ENCODE peak calls at places on chromosome 22, in eight cellular contexts. U, V, E, I, C, O, H and W are unnamed samples. For H3K4me1, the result is how much of the 10 kb centered on the place peaks cover.

GRCh38 chr22:48563118-48563965 is 1264.3 kb downstream of the BRD1 start:
- DNase-seq in U (no peak), V (no peak), E (no peak), I (no peak), C (no peak), O (peak), H (no peak), W (no peak)

GRCh38 chr22:31233001-31233400 is 20.9 kb downstream of the LIMK2 start:
- DNase-seq in U (no peak), V (no peak), E (no peak), I (no peak), C (no peak), O (no peak), H (no peak), W (no peak)

GRCh38 chr22:22446527-22446926 is 62.0 kb downstream of the ZNF280B start:
- DNase-seq in U (no peak), V (no peak), E (peak), I (no peak), C (no peak), O (no peak), H (no peak), W (no peak)

GRCh38 chr22:22362939-22363338 is 118.4 kb downstream of the VPREB1 start:
- DNase-seq in U (no peak), V (no peak), E (no peak), I (no peak), C (no peak), O (no peak), H (no peak), W (no peak)

GRCh38 chr22:44580756-44581435 is 82.9 kb upstream of the RTL6 start:
- DNase-seq in U (no peak), V (no peak), E (no peak), I (no peak), C (no peak), O (peak), H (no peak), W (no peak)

GRCh38 chr22:42443240-42444059 is 11.2 kb upstream of the NFAM1 start:
- DNase-seq in U (no peak), V (no peak), E (peak), I (no peak), C (no peak), O (no peak), H (no peak), W (no peak)

GRCh38 chr22:21013742-21014201 is 1.2 kb upstream of the P2RX6 start:
- DNase-seq in U (no peak), V (no peak), E (no peak), I (no peak), C (no peak), O (no peak), H (no peak), W (no peak)

GRCh38 chr22:29079218-29079901 is 6.5 kb downstream of the KREMEN1 start:
- DNase-seq in U (no peak), V (no peak), E (no peak), I (peak), C (no peak), O (no peak), H (no peak), W (no peak)

GRCh38 chr22:48974443-48975251 is 853.0 kb downstream of the BRD1 start:
- DNase-seq in U (no peak), V (no peak), E (no peak), I (no peak), C (no peak), O (no peak), H (no peak), W (peak)

GRCh38 chr22:48750826-48751440 is 1076.7 kb downstream of the BRD1 start:
- DNase-seq in U (no peak), V (no peak), E (no peak), I (no peak), C (no peak), O (no peak), H (no peak), W (no peak)

GRCh38 chr22:47163876-47164513 is 401.5 kb downstream of the TBC1D22A start:
- DNase-seq in U (no peak), V (no peak), E (no peak), I (no peak), C (no peak), O (peak), H (no peak), W (no peak)

GRCh38 chr22:46663436-46664100 is 43.4 kb downstream of the GRAMD4 start:
- DNase-seq in U (no peak), V (no peak), E (no peak), I (no peak), C (no peak), O (no peak), H (no peak), W (no peak)

GRCh38 chr22:16801571-16801970 is 23.6 kb downstream of the XKR3 start:
- DNase-seq in U (no peak), V (no peak), E (no peak), I (no peak), C (no peak), O (no peak), H (no peak), W (no peak)

GRCh38 chr22:44284711-44285110 is 28.0 kb downstream of the SHISAL1 start:
- DNase-seq in U (no peak), V (no peak), E (no peak), I (no peak), C (no peak), O (no peak), H (no peak), W (no peak)

GRCh38 chr22:17501679-17502285 is 61.5 kb upstream of the SLC25A18 start:
- DNase-seq in U (peak), V (peak), E (peak), I (peak), C (no peak), O (no peak), H (peak), W (peak)

GRCh38 chr22:29813563-29813962 is 24.5 kb downstream of the ASCC2 start:
- DNase-seq in U (no peak), V (no peak), E (no peak), I (peak), C (no peak), O (no peak), H (peak), W (no peak)

GRCh38 chr22:46055176-46055850 is 78.4 kb upstream of the WNT7B start:
- DNase-seq in U (no peak), V (peak), E (no peak), I (peak), C (peak), O (peak), H (no peak), W (no peak)

GRCh38 chr22:44118645-44119315 is 61.9 kb upstream of the PARVG start:
- DNase-seq in U (no peak), V (no peak), E (no peak), I (no peak), C (no peak), O (peak), H (no peak), W (no peak)

DNA sequence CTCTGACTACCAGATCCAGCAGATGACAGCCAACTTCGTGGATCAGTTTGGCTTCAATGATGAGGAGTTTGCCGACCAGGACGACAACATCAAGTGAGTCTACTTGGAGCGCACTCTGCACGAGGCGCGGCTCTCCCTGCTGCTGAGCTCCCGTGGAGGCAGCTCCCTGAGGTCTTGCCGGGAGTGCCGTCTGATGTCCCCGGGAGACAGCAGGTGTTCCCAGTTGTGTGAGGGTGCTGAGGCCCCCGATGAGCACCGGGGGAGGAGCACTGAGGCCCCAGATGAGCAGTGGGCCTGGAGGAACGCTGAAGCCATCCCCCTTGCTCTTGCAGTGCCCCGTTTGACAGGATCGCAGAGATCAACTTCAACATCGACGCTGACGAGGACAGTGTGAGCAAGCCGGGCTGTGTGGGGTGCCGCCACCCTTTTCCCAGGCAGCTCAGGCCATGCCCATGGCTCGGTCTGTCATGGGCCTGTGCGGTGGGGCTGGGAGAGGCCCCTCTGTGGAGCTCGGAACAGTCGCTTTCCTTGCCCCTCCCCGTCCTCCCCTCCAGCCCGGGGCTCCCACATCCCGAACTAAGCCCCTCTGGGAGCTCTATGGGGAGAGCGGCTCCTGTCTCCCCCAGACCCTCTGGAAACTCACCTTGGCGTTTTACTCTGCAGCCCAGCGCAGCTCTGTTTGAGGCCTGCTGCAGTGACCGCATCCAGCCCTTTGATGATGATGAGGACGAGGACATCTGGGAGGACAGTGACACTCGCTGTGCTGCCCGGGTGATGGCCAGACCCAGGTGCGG is 37.1 kb downstream of the SBF1 start:
- DNase-seq in U (no peak), V (no peak), E (no peak), I (no peak), C (peak), O (peak), H (no peak), W (no peak)
- H3K27ac ChIP-seq in U (no peak), V (no peak), E (no peak), I (no peak), C (no peak), O (no peak), H (no peak), W (no peak)

GRCh38 chr22:37240240-37240940 is 3.7 kb downstream of the RAC2 start:
- DNase-seq in U (no peak), V (no peak), E (no peak), I (no peak), C (no peak), O (peak), H (no peak), W (no peak)
- H3K4me1 ChIP-seq in U (under half), V (under half), E (under half), I (under half), C (under half), O (under half), H (under half), W (under half)

GRCh38 chr22:34623580-34623979 is 442.4 kb upstream of the ISX start:
- DNase-seq in U (no peak), V (no peak), E (no peak), I (no peak), C (no peak), O (no peak), H (no peak), W (no peak)
- H3K27ac ChIP-seq in U (no peak), V (no peak), E (no peak), I (no peak), C (no peak), O (no peak), H (no peak), W (no peak)

GRCh38 chr22:40183029-40183581 is 5.4 kb downstream of the TNRC6B start:
- DNase-seq in U (peak), V (peak), E (peak), I (peak), C (no peak), O (no peak), H (peak), W (peak)
- H3K4me1 ChIP-seq in U (under half), V (half or more), E (under half), I (under half), C (half or more), O (half or more), H (under half), W (under half)

DNA sequence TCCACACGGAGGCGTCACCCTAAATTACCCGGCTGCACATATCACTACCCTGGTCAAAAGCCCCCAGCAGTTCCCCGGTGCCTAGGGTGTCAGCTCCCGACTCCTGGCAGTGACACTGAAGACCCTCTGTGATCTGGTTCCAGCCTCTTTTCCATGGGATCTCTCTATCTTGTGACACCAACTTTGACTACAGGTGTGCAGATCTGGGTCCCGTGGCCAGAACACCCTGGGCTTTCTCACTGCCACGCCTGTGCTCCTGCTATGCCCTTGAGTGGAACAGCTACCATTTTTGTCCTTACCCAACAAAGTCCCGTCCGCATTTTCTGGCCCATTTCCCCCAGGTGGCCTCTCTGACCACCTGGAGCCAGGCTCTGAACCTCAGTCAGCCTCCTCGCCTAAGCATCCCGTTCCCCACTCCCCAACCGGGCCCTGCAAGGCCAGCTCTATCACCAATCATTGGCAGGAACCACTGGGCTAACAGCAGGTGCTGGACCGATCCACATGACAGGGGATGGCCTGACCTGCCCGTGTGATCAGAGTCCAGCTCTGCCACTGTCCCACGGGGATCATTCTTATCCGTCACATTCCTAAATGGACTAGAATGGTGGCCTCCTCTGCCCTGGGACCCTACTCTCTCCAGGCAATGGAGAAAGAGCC is 20.7 kb upstream of the CBX7 start:
- DNase-seq in U (no peak), V (no peak), E (no peak), I (no peak), C (no peak), O (no peak), H (no peak), W (no peak)
- H3K27ac ChIP-seq in U (peak), V (peak), E (no peak), I (no peak), C (peak), O (peak), H (peak), W (no peak)

DNA sequence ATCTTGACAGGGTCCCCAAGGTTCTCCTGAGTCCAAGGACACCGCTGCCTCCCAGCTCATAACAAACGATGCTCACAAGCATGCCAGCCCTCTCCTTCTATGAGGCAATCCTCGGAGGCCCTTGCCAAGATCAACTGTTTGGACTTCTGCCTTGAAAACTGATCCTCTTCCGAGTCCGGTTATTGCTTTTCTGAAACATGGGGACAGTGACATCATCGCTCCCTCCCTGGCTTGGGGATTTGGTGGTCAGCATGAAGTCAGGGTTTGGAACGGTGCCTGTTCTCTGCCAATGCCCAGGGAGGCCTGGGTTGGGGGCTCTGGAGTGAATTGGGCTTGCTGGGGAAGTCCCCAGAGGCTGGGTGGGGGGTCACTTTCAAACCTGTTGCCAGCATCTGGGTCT is 149.3 kb downstream of the FBXO7 start:
- DNase-seq in U (peak), V (no peak), E (peak), I (no peak), C (peak), O (no peak), H (peak), W (no peak)
- H3K4me1 ChIP-seq in U (under half), V (under half), E (under half), I (under half), C (under half), O (half or more), H (under half), W (under half)

GRCh38 chr22:40967120-40967760 is 16.1 kb downstream of the RBX1 start:
- DNase-seq in U (no peak), V (no peak), E (no peak), I (no peak), C (no peak), O (peak), H (no peak), W (no peak)

GRCh38 chr22:40960137-40960536 is 9.0 kb downstream of the RBX1 start:
- DNase-seq in U (no peak), V (no peak), E (no peak), I (no peak), C (no peak), O (no peak), H (no peak), W (no peak)

GRCh38 chr22:40966683-40967082 is 15.5 kb downstream of the RBX1 start:
- DNase-seq in U (no peak), V (no peak), E (no peak), I (no peak), C (no peak), O (peak), H (no peak), W (no peak)

GRCh38 chr22:40965936-40966557 is 14.9 kb downstream of the RBX1 start:
- DNase-seq in U (no peak), V (no peak), E (no peak), I (peak), C (no peak), O (peak), H (no peak), W (no peak)
- H3K27ac ChIP-seq in U (no peak), V (no peak), E (no peak), I (no peak), C (peak), O (peak), H (no peak), W (no peak)

DNA sequence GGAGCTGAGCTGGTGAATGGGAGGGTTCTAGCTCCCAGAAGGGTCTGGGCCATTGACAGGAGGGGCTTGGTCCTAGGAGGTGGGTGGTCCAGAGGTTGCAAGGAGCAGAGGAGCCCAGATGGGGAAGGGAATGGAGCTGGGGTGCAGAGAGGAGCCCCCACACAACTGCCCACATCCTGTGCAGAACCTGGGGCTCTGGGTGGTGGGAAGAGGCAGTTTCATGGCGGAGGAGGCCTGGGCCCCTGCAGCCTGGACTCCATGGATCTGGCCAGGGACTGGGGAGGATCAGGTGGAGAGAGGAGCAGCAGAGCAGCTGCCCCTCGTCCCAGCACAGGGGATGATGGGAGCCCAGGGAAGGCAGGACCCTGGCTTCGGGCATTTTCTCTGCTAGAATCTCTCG is 963 bp upstream of the ADORA2A start:
- DNase-seq in U (no peak), V (no peak), E (no peak), I (no peak), C (no peak), O (no peak), H (no peak), W (no peak)
- H3K4me1 ChIP-seq in U (under half), V (under half), E (under half), I (under half), C (under half), O (half or more), H (under half), W (under half)

GRCh38 chr22:19580291-19580890 is 56.2 kb upstream of the CLDN5 start:
- DNase-seq in U (no peak), V (no peak), E (no peak), I (no peak), C (no peak), O (no peak), H (no peak), W (no peak)

GRCh38 chr22:19578180-19579004 is 54.2 kb upstream of the CLDN5 start:
- DNase-seq in U (no peak), V (no peak), E (no peak), I (no peak), C (no peak), O (no peak), H (no peak), W (no peak)

GRCh38 chr22:19577422-19577966 is 53.3 kb upstream of the CLDN5 start:
- DNase-seq in U (no peak), V (no peak), E (no peak), I (no peak), C (no peak), O (no peak), H (no peak), W (no peak)

GRCh38 chr22:19579880-19580279 is 55.7 kb upstream of the CLDN5 start:
- DNase-seq in U (no peak), V (no peak), E (peak), I (no peak), C (peak), O (peak), H (no peak), W (no peak)

DNA sequence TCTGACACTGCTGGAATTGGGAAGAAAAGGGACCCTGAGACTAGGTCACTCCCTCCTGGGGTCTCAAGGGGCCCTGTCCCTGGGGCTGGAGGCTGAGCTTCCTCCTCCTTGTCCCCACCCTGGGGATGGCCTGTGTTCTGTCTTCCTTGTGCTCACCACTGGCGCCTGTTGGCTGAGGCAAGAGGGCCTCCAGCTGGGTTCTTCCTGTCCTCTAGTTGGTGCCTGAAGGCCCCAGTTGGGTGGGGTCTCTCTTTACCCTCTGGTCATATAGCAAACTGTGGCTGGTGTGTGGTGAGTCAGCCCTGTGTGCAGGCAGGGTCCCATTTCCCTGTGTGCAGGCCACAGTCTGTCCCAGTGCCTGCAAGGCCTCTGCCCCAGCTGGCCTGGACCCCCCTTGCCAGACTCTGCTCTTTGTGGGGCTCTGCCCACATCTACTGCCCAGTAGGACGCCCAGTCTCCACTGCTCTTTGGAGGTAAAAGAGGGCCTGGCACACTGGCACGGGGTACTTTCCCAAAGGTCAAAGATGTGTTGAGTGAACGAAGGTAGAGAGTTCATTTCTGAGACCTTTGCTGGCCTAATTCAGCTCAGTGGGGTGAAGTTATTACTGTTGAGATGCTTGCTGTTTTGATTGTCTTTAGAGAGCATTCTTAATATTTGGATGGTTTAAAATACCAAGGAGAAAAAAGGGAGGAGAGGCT is 55.1 kb upstream of the CLDN5 start:
- DNase-seq in U (no peak), V (no peak), E (no peak), I (no peak), C (no peak), O (no peak), H (no peak), W (no peak)
- H3K27ac ChIP-seq in U (no peak), V (no peak), E (no peak), I (no peak), C (peak), O (peak), H (no peak), W (no peak)